ENCODE peak calls at places on chromosome 17, in seven cellular contexts. C is T-helper 1 cell; M is M059J; E is stimulated activated CD8-positive, alpha-beta memory T cell treated with anti-CD3 and anti-CD28 coated beads, Interleukin-2, amount 100 ng/mL, for 1 hour; L is left ventricle myocardium inferior; B is NCI-H510A treated with DMSO at 0.1 percent for 48 hours; P is left ventricle myocardium superior. J is an unnamed sample.

GRCh38 chr17:42365136-42365535 is 23.1 kb downstream of the STAT3 start:
- DNase-seq in B (no peak), M (peak; percentile 85), E (no peak), C (no peak), L (no peak), P (no peak), J (peak; percentile 75)

GRCh38 chr17:78532922-78533640 is 44.1 kb downstream of the DNAH17 start:
- DNase-seq in B (no peak), L (no peak), E (no peak), M (peak; percentile 84), C (no peak), P (no peak), J (peak; percentile 80)

GRCh38 chr17:29177871-29178749 is 2.1 kb downstream of the MYO18A start:
- DNase-seq in C (no peak), B (peak; percentile 29), L (no peak), E (no peak), P (no peak), M (peak; percentile 48), J (peak; percentile 21)

GRCh38 chr17:59428896-59429460 is 97.5 kb downstream of the YPEL2 start:
- DNase-seq in B (no peak), P (no peak), L (no peak), C (no peak), E (no peak), M (no peak), J (peak; percentile 18)

GRCh38 chr17:6786618-6787017 is 10.6 kb downstream of the FBXO39 start:
- DNase-seq in B (no peak), C (no peak), E (no peak), M (peak; percentile 84), L (no peak), P (no peak), J (peak; percentile 56)

GRCh38 chr17:13323990-13324389 is 277.7 kb downstream of the HS3ST3A1 start:
- DNase-seq in P (no peak), B (no peak), C (no peak), M (no peak), E (no peak), L (no peak), J (no peak)

GRCh38 chr17:80886641-80887573 is 104.7 kb upstream of the CHMP6 start:
- DNase-seq in E (no peak), C (no peak), L (peak; percentile 9), P (peak; percentile 20), B (peak; percentile 56), M (no peak), J (no peak)

GRCh38 chr17:8237175-8237574 is 10.7 kb downstream of the CTC1 start:
- DNase-seq in C (no peak), L (no peak), B (peak; percentile 93), M (no peak), P (no peak), E (no peak), J (no peak)